ENCODE peak calls at places on chromosomes 12 and 14, in eight cellular contexts. One of them, this sample, is unnamed.

GRCh38 chr14:78143489-78144145 is 26.6 kb upstream of the NRXN3 start:
- DNase-seq in CD4-positive, CD25-positive, alpha-beta regulatory T cell: no peak
- DNase-seq in GM23248: peak; percentile 45
- DNase-seq in DMS153: no peak
- DNase-seq in activated T-helper 1 cell treated with anti-CD3 and anti-CD28 coated beads, Interleukin-12 subunit alpha, Interleukin-12 subunit beta, Interleukin-2, Interleukin-4 antibody, amounts not matched to agents 30 ng/mL and 10 ng/mL and 1 ng/mL, durations not matched to agents 14 hours and 24 hours and 36 hours: no peak
- DNase-seq in RPMI8226: no peak
- DNase-seq in fibroblast of the conjunctiva: no peak
- DNase-seq in skeletal muscle cell: no peak
- DNase-seq in this sample: no peak

GRCh38 chr12:12964255-12964654 is 12.3 kb upstream of the GPRC5D start:
- DNase-seq in CD4-positive, CD25-positive, alpha-beta regulatory T cell: no peak
- DNase-seq in RPMI8226: no peak
- DNase-seq in skeletal muscle cell: no peak
- DNase-seq in GM23248: no peak
- DNase-seq in activated T-helper 1 cell treated with anti-CD3 and anti-CD28 coated beads, Interleukin-12 subunit alpha, Interleukin-12 subunit beta, Interleukin-2, Interleukin-4 antibody, amounts not matched to agents 30 ng/mL and 10 ng/mL and 1 ng/mL, durations not matched to agents 14 hours and 24 hours and 36 hours: no peak
- DNase-seq in DMS153: no peak
- DNase-seq in fibroblast of the conjunctiva: no peak
- DNase-seq in this sample: no peak

GRCh38 chr12:9349888-9350885 is 142.0 kb upstream of the PZP start:
- DNase-seq in DMS153: no peak
- DNase-seq in activated T-helper 1 cell treated with anti-CD3 and anti-CD28 coated beads, Interleukin-12 subunit alpha, Interleukin-12 subunit beta, Interleukin-2, Interleukin-4 antibody, amounts not matched to agents 30 ng/mL and 10 ng/mL and 1 ng/mL, durations not matched to agents 14 hours and 24 hours and 36 hours: no peak
- DNase-seq in fibroblast of the conjunctiva: no peak
- DNase-seq in skeletal muscle cell: no peak
- DNase-seq in RPMI8226: no peak
- DNase-seq in CD4-positive, CD25-positive, alpha-beta regulatory T cell: no peak
- DNase-seq in GM23248: peak; percentile 48
- DNase-seq in this sample: no peak

GRCh38 chr14:63766616-63767015 is 38.8 kb upstream of the SGPP1 start:
- DNase-seq in activated T-helper 1 cell treated with anti-CD3 and anti-CD28 coated beads, Interleukin-12 subunit alpha, Interleukin-12 subunit beta, Interleukin-2, Interleukin-4 antibody, amounts not matched to agents 30 ng/mL and 10 ng/mL and 1 ng/mL, durations not matched to agents 14 hours and 24 hours and 36 hours: no peak
- DNase-seq in GM23248: no peak
- DNase-seq in DMS153: no peak
- DNase-seq in CD4-positive, CD25-positive, alpha-beta regulatory T cell: no peak
- DNase-seq in RPMI8226: no peak
- DNase-seq in fibroblast of the conjunctiva: no peak
- DNase-seq in skeletal muscle cell: no peak
- DNase-seq in this sample: no peak

GRCh38 chr14:59018978-59019377 is 169.5 kb upstream of the DAAM1 start:
- DNase-seq in fibroblast of the conjunctiva: no peak
- DNase-seq in DMS153: no peak
- DNase-seq in activated T-helper 1 cell treated with anti-CD3 and anti-CD28 coated beads, Interleukin-12 subunit alpha, Interleukin-12 subunit beta, Interleukin-2, Interleukin-4 antibody, amounts not matched to agents 30 ng/mL and 10 ng/mL and 1 ng/mL, durations not matched to agents 14 hours and 24 hours and 36 hours: no peak
- DNase-seq in skeletal muscle cell: no peak
- DNase-seq in CD4-positive, CD25-positive, alpha-beta regulatory T cell: no peak
- DNase-seq in RPMI8226: no peak
- DNase-seq in GM23248: no peak
- DNase-seq in this sample: no peak

GRCh38 chr14:88420187-88420586 is 34.7 kb downstream of the SPATA7 start:
- DNase-seq in fibroblast of the conjunctiva: no peak
- DNase-seq in DMS153: no peak
- DNase-seq in skeletal muscle cell: no peak
- DNase-seq in RPMI8226: no peak
- DNase-seq in GM23248: no peak
- DNase-seq in activated T-helper 1 cell treated with anti-CD3 and anti-CD28 coated beads, Interleukin-12 subunit alpha, Interleukin-12 subunit beta, Interleukin-2, Interleukin-4 antibody, amounts not matched to agents 30 ng/mL and 10 ng/mL and 1 ng/mL, durations not matched to agents 14 hours and 24 hours and 36 hours: no peak
- DNase-seq in CD4-positive, CD25-positive, alpha-beta regulatory T cell: no peak
- DNase-seq in this sample: no peak

GRCh38 chr12:130097798-130098255 is 64.4 kb upstream of the FZD10 start:
- DNase-seq in DMS153: no peak
- DNase-seq in GM23248: no peak
- DNase-seq in RPMI8226: no peak
- DNase-seq in fibroblast of the conjunctiva: no peak
- DNase-seq in skeletal muscle cell: no peak
- DNase-seq in CD4-positive, CD25-positive, alpha-beta regulatory T cell: no peak
- DNase-seq in activated T-helper 1 cell treated with anti-CD3 and anti-CD28 coated beads, Interleukin-12 subunit alpha, Interleukin-12 subunit beta, Interleukin-2, Interleukin-4 antibody, amounts not matched to agents 30 ng/mL and 10 ng/mL and 1 ng/mL, durations not matched to agents 14 hours and 24 hours and 36 hours: no peak
- DNase-seq in this sample: no peak

GRCh38 chr12:93616584-93617101 is 44.2 kb downstream of the SOCS2 start:
- DNase-seq in CD4-positive, CD25-positive, alpha-beta regulatory T cell: no peak
- DNase-seq in RPMI8226: no peak
- DNase-seq in skeletal muscle cell: no peak
- DNase-seq in GM23248: peak; percentile 77
- DNase-seq in fibroblast of the conjunctiva: no peak
- DNase-seq in DMS153: no peak
- DNase-seq in activated T-helper 1 cell treated with anti-CD3 and anti-CD28 coated beads, Interleukin-12 subunit alpha, Interleukin-12 subunit beta, Interleukin-2, Interleukin-4 antibody, amounts not matched to agents 30 ng/mL and 10 ng/mL and 1 ng/mL, durations not matched to agents 14 hours and 24 hours and 36 hours: no peak
- DNase-seq in this sample: no peak

GRCh38 chr12:11651785-11652184 is 2.3 kb downstream of the ETV6 start:
- DNase-seq in GM23248: peak; percentile 37
- DNase-seq in CD4-positive, CD25-positive, alpha-beta regulatory T cell: no peak
- DNase-seq in fibroblast of the conjunctiva: no peak
- DNase-seq in activated T-helper 1 cell treated with anti-CD3 and anti-CD28 coated beads, Interleukin-12 subunit alpha, Interleukin-12 subunit beta, Interleukin-2, Interleukin-4 antibody, amounts not matched to agents 30 ng/mL and 10 ng/mL and 1 ng/mL, durations not matched to agents 14 hours and 24 hours and 36 hours: no peak
- DNase-seq in skeletal muscle cell: no peak
- DNase-seq in RPMI8226: peak; percentile 27
- DNase-seq in DMS153: no peak
- DNase-seq in this sample: no peak

GRCh38 chr14:87171161-87171560 is 821.8 kb downstream of the GALC start:
- DNase-seq in GM23248: no peak
- DNase-seq in CD4-positive, CD25-positive, alpha-beta regulatory T cell: no peak
- DNase-seq in skeletal muscle cell: no peak
- DNase-seq in DMS153: no peak
- DNase-seq in RPMI8226: no peak
- DNase-seq in fibroblast of the conjunctiva: no peak
- DNase-seq in activated T-helper 1 cell treated with anti-CD3 and anti-CD28 coated beads, Interleukin-12 subunit alpha, Interleukin-12 subunit beta, Interleukin-2, Interleukin-4 antibody, amounts not matched to agents 30 ng/mL and 10 ng/mL and 1 ng/mL, durations not matched to agents 14 hours and 24 hours and 36 hours: no peak
- DNase-seq in this sample: peak; percentile 62

This sample was measured in retinal pigment epithelial cell.